ENCODE peak calls at places on chromosomes 12 and 14, in seven cellular contexts. One of them, this sample, is unnamed.

GRCh38 chr14:103522649-103523582 is at the start of gene CKB:
- DNase-seq in progenitor cell of endocrine pancreas: peak
- DNase-seq in right cardiac atrium: peak
- DNase-seq in HFFc6: no peak
- DNase-seq in ELF-1: peak
- DNase-seq in epithelial cell of esophagus: peak
- DNase-seq in Panc1: no peak
- DNase-seq in this sample: no peak

GRCh38 chr14:102805454-102805891 is 28.2 kb downstream of the TRAF3 start:
- DNase-seq in progenitor cell of endocrine pancreas: no peak
- DNase-seq in right cardiac atrium: no peak
- DNase-seq in HFFc6: peak
- DNase-seq in ELF-1: peak
- DNase-seq in epithelial cell of esophagus: peak
- DNase-seq in Panc1: no peak
- DNase-seq in this sample: peak

GRCh38 chr12:3715999-3716398 is 36.9 kb downstream of the CRACR2A start:
- DNase-seq in progenitor cell of endocrine pancreas: no peak
- DNase-seq in right cardiac atrium: no peak
- DNase-seq in HFFc6: no peak
- DNase-seq in ELF-1: no peak
- DNase-seq in epithelial cell of esophagus: no peak
- DNase-seq in Panc1: no peak
- DNase-seq in this sample: no peak

GRCh38 chr12:89345830-89346740 is 6.2 kb downstream of the DUSP6 start:
- DNase-seq in progenitor cell of endocrine pancreas: no peak
- DNase-seq in right cardiac atrium: peak
- DNase-seq in HFFc6: peak
- DNase-seq in ELF-1: peak
- DNase-seq in epithelial cell of esophagus: peak
- DNase-seq in Panc1: no peak
- DNase-seq in this sample: peak

GRCh38 chr14:22872833-22873520 is 1.4 kb downstream of the LRP10 start:
- DNase-seq in progenitor cell of endocrine pancreas: no peak
- DNase-seq in right cardiac atrium: no peak
- DNase-seq in HFFc6: peak
- DNase-seq in ELF-1: no peak
- DNase-seq in epithelial cell of esophagus: no peak
- DNase-seq in Panc1: no peak
- DNase-seq in this sample: no peak

GRCh38 chr12:91078501-91078900 is 20.7 kb upstream of the KERA start:
- DNase-seq in progenitor cell of endocrine pancreas: no peak
- DNase-seq in right cardiac atrium: no peak
- DNase-seq in HFFc6: no peak
- DNase-seq in ELF-1: no peak
- DNase-seq in epithelial cell of esophagus: no peak
- DNase-seq in Panc1: no peak
- DNase-seq in this sample: no peak

GRCh38 chr12:101939856-101940265 is 62.5 kb downstream of the DRAM1 start:
- DNase-seq in progenitor cell of endocrine pancreas: peak
- DNase-seq in right cardiac atrium: peak
- DNase-seq in HFFc6: peak
- DNase-seq in ELF-1: peak
- DNase-seq in epithelial cell of esophagus: peak
- DNase-seq in Panc1: peak
- DNase-seq in this sample: peak

GRCh38 chr12:1787714-1788113 is 32.7 kb upstream of the LRTM2 start:
- DNase-seq in progenitor cell of endocrine pancreas: no peak
- DNase-seq in right cardiac atrium: no peak
- DNase-seq in HFFc6: no peak
- DNase-seq in ELF-1: no peak
- DNase-seq in epithelial cell of esophagus: no peak
- DNase-seq in Panc1: no peak
- DNase-seq in this sample: no peak

GRCh38 chr14:74858022-74858421 is 17.9 kb downstream of the PROX2 start:
- DNase-seq in progenitor cell of endocrine pancreas: no peak
- DNase-seq in right cardiac atrium: no peak
- DNase-seq in HFFc6: no peak
- DNase-seq in ELF-1: no peak
- DNase-seq in epithelial cell of esophagus: no peak
- DNase-seq in Panc1: no peak
- DNase-seq in this sample: no peak

GRCh38 chr12:47088021-47088944 is 8.5 kb upstream of the AMIGO2 start:
- DNase-seq in progenitor cell of endocrine pancreas: no peak
- DNase-seq in right cardiac atrium: no peak
- DNase-seq in HFFc6: no peak
- DNase-seq in ELF-1: no peak
- DNase-seq in epithelial cell of esophagus: peak
- DNase-seq in Panc1: no peak
- DNase-seq in this sample: no peak

GRCh38 chr14:87754512-87755223 is 238.3 kb downstream of the GALC start:
- DNase-seq in progenitor cell of endocrine pancreas: no peak
- DNase-seq in right cardiac atrium: no peak
- DNase-seq in HFFc6: no peak
- DNase-seq in ELF-1: no peak
- DNase-seq in epithelial cell of esophagus: no peak
- DNase-seq in Panc1: no peak
- DNase-seq in this sample: no peak

GRCh38 chr14:23622990-23623389 is 13.2 kb upstream of the DHRS2 start:
- DNase-seq in progenitor cell of endocrine pancreas: no peak
- DNase-seq in right cardiac atrium: no peak
- DNase-seq in HFFc6: no peak
- DNase-seq in ELF-1: no peak
- DNase-seq in epithelial cell of esophagus: no peak
- DNase-seq in Panc1: no peak
- DNase-seq in this sample: no peak

GRCh38 chr14:82872494-82872893 is 1338.8 kb upstream of the SEL1L start:
- DNase-seq in progenitor cell of endocrine pancreas: no peak
- DNase-seq in right cardiac atrium: no peak
- DNase-seq in HFFc6: no peak
- DNase-seq in ELF-1: peak
- DNase-seq in epithelial cell of esophagus: peak
- DNase-seq in Panc1: no peak
- DNase-seq in this sample: no peak

GRCh38 chr12:31369712-31370521 is 44.0 kb upstream of the SINHCAF start:
- DNase-seq in progenitor cell of endocrine pancreas: no peak
- DNase-seq in right cardiac atrium: peak
- DNase-seq in HFFc6: no peak
- DNase-seq in ELF-1: peak
- DNase-seq in epithelial cell of esophagus: peak
- DNase-seq in Panc1: no peak
- DNase-seq in this sample: no peak

GRCh38 chr12:95605875-95606274 is 54.6 kb upstream of the USP44 start:
- DNase-seq in progenitor cell of endocrine pancreas: no peak
- DNase-seq in right cardiac atrium: no peak
- DNase-seq in HFFc6: peak
- DNase-seq in ELF-1: no peak
- DNase-seq in epithelial cell of esophagus: no peak
- DNase-seq in Panc1: no peak
- DNase-seq in this sample: no peak

GRCh38 chr14:61330511-61330910 is 9.1 kb downstream of the PRKCH start:
- DNase-seq in progenitor cell of endocrine pancreas: no peak
- DNase-seq in right cardiac atrium: no peak
- DNase-seq in HFFc6: no peak
- DNase-seq in ELF-1: no peak
- DNase-seq in epithelial cell of esophagus: no peak
- DNase-seq in Panc1: no peak
- DNase-seq in this sample: no peak

GRCh38 chr12:18629445-18629844 is 108.4 kb downstream of the PLCZ1 start:
- DNase-seq in progenitor cell of endocrine pancreas: no peak
- DNase-seq in right cardiac atrium: no peak
- DNase-seq in HFFc6: no peak
- DNase-seq in ELF-1: no peak
- DNase-seq in epithelial cell of esophagus: no peak
- DNase-seq in Panc1: no peak
- DNase-seq in this sample: no peak

GRCh38 chr12:22626429-22626828 is 1.5 kb downstream of the ETNK1 start:
- DNase-seq in progenitor cell of endocrine pancreas: no peak
- DNase-seq in right cardiac atrium: no peak
- DNase-seq in HFFc6: no peak
- DNase-seq in ELF-1: no peak
- DNase-seq in epithelial cell of esophagus: peak
- DNase-seq in Panc1: no peak
- DNase-seq in this sample: no peak

GRCh38 chr14:98244162-98244948 is 1027.6 kb downstream of the BCL11B start:
- DNase-seq in progenitor cell of endocrine pancreas: no peak
- DNase-seq in right cardiac atrium: no peak
- DNase-seq in HFFc6: no peak
- DNase-seq in ELF-1: no peak
- DNase-seq in epithelial cell of esophagus: peak
- DNase-seq in Panc1: no peak
- DNase-seq in this sample: no peak

GRCh38 chr14:77043984-77044485 is 15.5 kb upstream of the IRF2BPL start:
- DNase-seq in progenitor cell of endocrine pancreas: no peak
- DNase-seq in right cardiac atrium: peak
- DNase-seq in HFFc6: no peak
- DNase-seq in ELF-1: peak
- DNase-seq in epithelial cell of esophagus: no peak
- DNase-seq in Panc1: no peak
- DNase-seq in this sample: no peak

GRCh38 chr12:120039711-120040110 is 50.7 kb downstream of the BICDL1 start:
- DNase-seq in progenitor cell of endocrine pancreas: no peak
- DNase-seq in right cardiac atrium: no peak
- DNase-seq in HFFc6: no peak
- DNase-seq in ELF-1: no peak
- DNase-seq in epithelial cell of esophagus: no peak
- DNase-seq in Panc1: no peak
- DNase-seq in this sample: no peak

GRCh38 chr12:14545144-14546124 is 22.2 kb downstream of the PLBD1 start:
- DNase-seq in progenitor cell of endocrine pancreas: no peak
- DNase-seq in right cardiac atrium: no peak
- DNase-seq in HFFc6: no peak
- DNase-seq in ELF-1: no peak
- DNase-seq in epithelial cell of esophagus: no peak
- DNase-seq in Panc1: no peak
- DNase-seq in this sample: no peak

GRCh38 chr12:63792333-63792732 is 12.6 kb downstream of the RXYLT1 start:
- DNase-seq in progenitor cell of endocrine pancreas: no peak
- DNase-seq in right cardiac atrium: no peak
- DNase-seq in HFFc6: no peak
- DNase-seq in ELF-1: no peak
- DNase-seq in epithelial cell of esophagus: no peak
- DNase-seq in Panc1: no peak
- DNase-seq in this sample: no peak

GRCh38 chr14:35374273-35374681 is 30.3 kb downstream of the NFKBIA start:
- DNase-seq in progenitor cell of endocrine pancreas: no peak
- DNase-seq in right cardiac atrium: no peak
- DNase-seq in HFFc6: peak
- DNase-seq in ELF-1: peak
- DNase-seq in epithelial cell of esophagus: peak
- DNase-seq in Panc1: peak
- DNase-seq in this sample: peak

GRCh38 chr14:89845346-89845745 is 109.2 kb downstream of the EFCAB11 start:
- DNase-seq in progenitor cell of endocrine pancreas: no peak
- DNase-seq in right cardiac atrium: no peak
- DNase-seq in HFFc6: peak
- DNase-seq in ELF-1: no peak
- DNase-seq in epithelial cell of esophagus: peak
- DNase-seq in Panc1: no peak
- DNase-seq in this sample: no peak

GRCh38 chr12:12441891-12442461 is 85.1 kb downstream of the BORCS5 start:
- DNase-seq in progenitor cell of endocrine pancreas: no peak
- DNase-seq in right cardiac atrium: no peak
- DNase-seq in HFFc6: peak
- DNase-seq in ELF-1: no peak
- DNase-seq in epithelial cell of esophagus: peak
- DNase-seq in Panc1: no peak
- DNase-seq in this sample: no peak

GRCh38 chr12:49763006-49763591 is 21.7 kb downstream of the TMBIM6 start:
- DNase-seq in progenitor cell of endocrine pancreas: peak
- DNase-seq in right cardiac atrium: peak
- DNase-seq in HFFc6: peak
- DNase-seq in ELF-1: peak
- DNase-seq in epithelial cell of esophagus: peak
- DNase-seq in Panc1: no peak
- DNase-seq in this sample: no peak

GRCh38 chr14:37172024-37172869 is at the start of gene SLC25A21:
- DNase-seq in progenitor cell of endocrine pancreas: peak
- DNase-seq in right cardiac atrium: peak
- DNase-seq in HFFc6: peak
- DNase-seq in ELF-1: peak
- DNase-seq in epithelial cell of esophagus: peak
- DNase-seq in Panc1: peak
- DNase-seq in this sample: peak

GRCh38 chr12:94134226-94134795 is 14.1 kb upstream of the PLXNC1 start:
- DNase-seq in progenitor cell of endocrine pancreas: no peak
- DNase-seq in right cardiac atrium: no peak
- DNase-seq in HFFc6: peak
- DNase-seq in ELF-1: peak
- DNase-seq in epithelial cell of esophagus: peak
- DNase-seq in Panc1: peak
- DNase-seq in this sample: peak

GRCh38 chr12:130222519-130223255 is 60.4 kb downstream of the FZD10 start:
- DNase-seq in progenitor cell of endocrine pancreas: no peak
- DNase-seq in right cardiac atrium: no peak
- DNase-seq in HFFc6: no peak
- DNase-seq in ELF-1: peak
- DNase-seq in epithelial cell of esophagus: no peak
- DNase-seq in Panc1: no peak
- DNase-seq in this sample: no peak

GRCh38 chr12:45849289-45849688 is 119.8 kb downstream of the ARID2 start:
- DNase-seq in progenitor cell of endocrine pancreas: no peak
- DNase-seq in right cardiac atrium: no peak
- DNase-seq in HFFc6: no peak
- DNase-seq in ELF-1: no peak
- DNase-seq in epithelial cell of esophagus: no peak
- DNase-seq in Panc1: no peak
- DNase-seq in this sample: no peak

GRCh38 chr12:46470039-46470627 is 97.6 kb upstream of the SLC38A2 start:
- DNase-seq in progenitor cell of endocrine pancreas: no peak
- DNase-seq in right cardiac atrium: no peak
- DNase-seq in HFFc6: no peak
- DNase-seq in ELF-1: no peak
- DNase-seq in epithelial cell of esophagus: no peak
- DNase-seq in Panc1: no peak
- DNase-seq in this sample: no peak

GRCh38 chr12:20832911-20833310 is 22.4 kb downstream of the SLCO1B3 start:
- DNase-seq in progenitor cell of endocrine pancreas: no peak
- DNase-seq in right cardiac atrium: no peak
- DNase-seq in HFFc6: no peak
- DNase-seq in ELF-1: no peak
- DNase-seq in epithelial cell of esophagus: no peak
- DNase-seq in Panc1: no peak
- DNase-seq in this sample: no peak

GRCh38 chr12:5665615-5666014 is 233.7 kb downstream of the NTF3 start:
- DNase-seq in progenitor cell of endocrine pancreas: no peak
- DNase-seq in right cardiac atrium: no peak
- DNase-seq in HFFc6: peak
- DNase-seq in ELF-1: no peak
- DNase-seq in epithelial cell of esophagus: no peak
- DNase-seq in Panc1: no peak
- DNase-seq in this sample: no peak

GRCh38 chr14:21099596-21099985 is 1.1 kb upstream of the ZNF219 start:
- DNase-seq in progenitor cell of endocrine pancreas: no peak
- DNase-seq in right cardiac atrium: no peak
- DNase-seq in HFFc6: no peak
- DNase-seq in ELF-1: no peak
- DNase-seq in epithelial cell of esophagus: no peak
- DNase-seq in Panc1: no peak
- DNase-seq in this sample: no peak

This sample was measured in HCT116.